ENCODE peak calls at places on chromosomes 3 and 15, in eight cellular contexts. E is mesenteric fat pad, N is GM12865, L is ELR, Y is AG08396, U is KBM-7, M is HL-60, X is gastrocnemius medialis. G is an unnamed sample.

GRCh38 chr3:141094851-141095545 is 43.9 kb downstream of the SPSB4 start:
- DNase-seq in U (no peak), X (peak), N (no peak), M (no peak), L (no peak), Y (peak), E (peak), G (peak)

GRCh38 chr15:40755821-40756220 is 767 bp upstream of the RMDN3 start:
- DNase-seq in U (no peak), L (peak), N (peak), X (no peak), M (no peak), Y (no peak), E (no peak), G (no peak)

GRCh38 chr3:184031187-184031792 is at the start of gene HTR3D:
- DNase-seq in Y (no peak), M (peak), E (no peak), U (peak), L (peak), N (no peak), X (no peak), G (no peak)

GRCh38 chr3:53229171-53229570 is 26.7 kb downstream of the TKT start:
- DNase-seq in U (no peak), M (no peak), N (no peak), L (no peak), X (no peak), E (no peak), Y (no peak), G (no peak)

GRCh38 chr3:37862712-37863551 is 1.3 kb downstream of the CTDSPL start:
- DNase-seq in X (peak), U (no peak), Y (peak), E (no peak), M (no peak), N (no peak), L (peak), G (peak)

GRCh38 chr3:2659896-2660295 is 450.3 kb downstream of the IL5RA start:
- DNase-seq in L (no peak), Y (no peak), N (no peak), E (no peak), M (no peak), X (no peak), U (no peak), G (no peak)

GRCh38 chr15:65666257-65666656 is 44.5 kb downstream of the SLC24A1 start:
- DNase-seq in Y (no peak), M (no peak), E (no peak), L (peak), N (no peak), X (no peak), U (no peak), G (no peak)

GRCh38 chr3:127454968-127455367 is 135.6 kb downstream of the TPRA1 start:
- DNase-seq in L (no peak), N (no peak), X (no peak), M (no peak), U (no peak), Y (no peak), E (peak), G (no peak)

GRCh38 chr3:129304553-129305222 is 26.0 kb downstream of the HMCES start:
- DNase-seq in U (no peak), E (peak), M (peak), N (no peak), Y (no peak), L (no peak), X (no peak), G (no peak)

GRCh38 chr15:59539799-59540198 is 71.8 kb upstream of the GCNT3 start:
- DNase-seq in U (no peak), L (peak), Y (no peak), M (peak), N (no peak), E (no peak), X (no peak), G (no peak)

GRCh38 chr3:122923611-122924010 is 104.0 kb downstream of the SEMA5B start:
- DNase-seq in L (no peak), N (no peak), Y (no peak), M (no peak), E (no peak), U (no peak), X (no peak), G (no peak)

GRCh38 chr15:67101981-67102929 is 36.9 kb downstream of the SMAD3 start:
- DNase-seq in X (no peak), Y (no peak), E (no peak), L (peak), N (peak), M (no peak), U (no peak), G (no peak)

GRCh38 chr15:88992216-88992615 is 79.0 kb upstream of the MFGE8 start:
- DNase-seq in U (no peak), M (no peak), E (no peak), X (no peak), Y (no peak), N (no peak), L (no peak), G (no peak)

GRCh38 chr3:125125822-125126245 is 70.0 kb upstream of the HEG1 start:
- DNase-seq in Y (peak), X (no peak), N (no peak), M (peak), L (peak), U (peak), E (no peak), G (no peak)

GRCh38 chr15:50816191-50816590 is 50.7 kb upstream of the SPPL2A start:
- DNase-seq in L (no peak), N (no peak), Y (no peak), E (no peak), U (no peak), M (no peak), X (peak), G (no peak)

GRCh38 chr3:136022518-136023263 is 57.2 kb downstream of the PPP2R3A start:
- DNase-seq in M (no peak), N (no peak), U (no peak), E (no peak), L (no peak), Y (no peak), X (no peak), G (no peak)

GRCh38 chr3:177106594-177106993 is 90.7 kb downstream of the TBL1XR1 start:
- DNase-seq in M (no peak), L (no peak), X (no peak), N (no peak), U (no peak), Y (no peak), E (no peak), G (no peak)

GRCh38 chr3:61894988-61895935 is 333.9 kb downstream of the PTPRG start:
- DNase-seq in U (peak), E (no peak), M (peak), N (peak), X (peak), Y (peak), L (peak), G (peak)

GRCh38 chr15:85763157-85763556 is 31.6 kb downstream of the KLHL25 start:
- DNase-seq in U (no peak), Y (peak), N (no peak), E (no peak), L (no peak), M (no peak), X (peak), G (peak)

GRCh38 chr3:197541756-197542539 is 13.8 kb downstream of the BDH1 start:
- DNase-seq in E (no peak), L (peak), X (peak), M (no peak), U (no peak), N (no peak), Y (peak), G (peak)

GRCh38 chr3:42174679-42175660 is 83.8 kb downstream of the TRAK1 start:
- DNase-seq in M (no peak), E (no peak), X (no peak), Y (no peak), N (no peak), L (no peak), U (no peak), G (no peak)

GRCh38 chr15:48040166-48040817 is 80.5 kb upstream of the SLC24A5 start:
- DNase-seq in X (no peak), Y (peak), U (no peak), M (no peak), N (no peak), E (no peak), L (peak), G (no peak)

GRCh38 chr15:74631408-74631807 is 15.8 kb downstream of the CLK3 start:
- DNase-seq in M (no peak), Y (no peak), E (no peak), N (no peak), X (no peak), U (no peak), L (no peak), G (no peak)

GRCh38 chr3:149042766-149043386 is 43.5 kb downstream of the HLTF start:
- DNase-seq in U (no peak), M (no peak), E (no peak), N (peak), L (peak), X (no peak), Y (peak), G (no peak)

GRCh38 chr3:113906568-113907140 is 41.2 kb upstream of the ZDHHC23 start:
- DNase-seq in E (no peak), X (no peak), N (no peak), U (no peak), Y (no peak), M (no peak), L (no peak), G (no peak)

GRCh38 chr3:58471025-58471887 is 20.6 kb upstream of the KCTD6 start:
- DNase-seq in Y (peak), L (peak), M (peak), U (peak), X (peak), N (no peak), E (no peak), G (no peak)

GRCh38 chr15:90160781-90161727 is 40.1 kb upstream of the SEMA4B start:
- DNase-seq in N (no peak), E (no peak), L (no peak), Y (no peak), U (no peak), M (no peak), X (no peak), G (no peak)

GRCh38 chr15:49135893-49136292 is 19.5 kb downstream of the COPS2 start:
- DNase-seq in N (no peak), X (no peak), M (no peak), U (no peak), L (peak), E (no peak), Y (peak), G (no peak)

GRCh38 chr3:149061776-149062175 is 24.6 kb downstream of the HLTF start:
- DNase-seq in N (no peak), E (no peak), M (no peak), X (no peak), Y (no peak), U (no peak), L (no peak), G (no peak)

GRCh38 chr15:73322665-73323373 is 45.9 kb downstream of the HCN4 start:
- DNase-seq in Y (no peak), N (no peak), M (no peak), X (peak), U (no peak), L (no peak), E (peak), G (no peak)

GRCh38 chr3:111666041-111666735 is 71.0 kb upstream of the ZBED2 start:
- DNase-seq in X (no peak), U (no peak), M (no peak), N (no peak), E (no peak), Y (no peak), L (peak), G (no peak)

GRCh38 chr15:72857331-72858065 is 73.9 kb upstream of the ADPGK start:
- DNase-seq in X (no peak), E (no peak), Y (no peak), L (no peak), N (no peak), M (no peak), U (no peak), G (no peak)

GRCh38 chr3:96209703-96210102 is 604.7 kb upstream of the EPHA6 start:
- DNase-seq in E (no peak), L (no peak), N (no peak), Y (no peak), M (no peak), X (no peak), U (no peak), G (no peak)

GRCh38 chr15:48437178-48437577 is 105.9 kb downstream of the DUT start:
- DNase-seq in X (no peak), Y (no peak), U (no peak), E (no peak), L (peak), N (no peak), M (no peak), G (no peak)

GRCh38 chr3:183885766-183886165 is 1.1 kb upstream of the PARL start:
- DNase-seq in Y (no peak), E (no peak), X (no peak), U (no peak), L (no peak), N (no peak), M (no peak), G (no peak)

GRCh38 chr3:4634894-4635293 is 141.7 kb downstream of the ITPR1 start:
- DNase-seq in Y (no peak), N (no peak), M (no peak), E (no peak), U (no peak), L (no peak), X (no peak), G (no peak)

GRCh38 chr15:76197703-76198455 is 113.4 kb downstream of the ETFA start:
- DNase-seq in U (no peak), X (peak), E (peak), L (peak), M (no peak), N (no peak), Y (no peak), G (no peak)

GRCh38 chr3:100400424-100400781 is 486 bp downstream of the TOMM70 start:
- DNase-seq in Y (peak), N (peak), M (peak), X (peak), U (peak), L (peak), E (no peak), G (peak)

GRCh38 chr15:64792282-64792681 is 16.9 kb upstream of the RBPMS2 start:
- DNase-seq in L (peak), Y (no peak), M (no peak), X (no peak), E (no peak), N (no peak), U (no peak), G (no peak)